ENCODE peak calls at places on chromosomes 4 and X, in seven cellular contexts. C is HCEC 1CT, M is left ventricle myocardium superior, W is NCI-H1105, H is retina, Z is HuH-7.5, Q is endothelial cell. T is an unnamed sample.

GRCh38 chr4:114563536-114564315 is 34.9 kb upstream of the UGT8 start:
- DNase-seq in C (no peak), M (no peak), W (no peak), H (no peak), Z (no peak), Q (no peak), T (peak)

GRCh38 chr4:6008092-6008551 is 10.1 kb downstream of the C4orf50 start:
- DNase-seq in C (no peak), M (no peak), W (no peak), H (no peak), Z (no peak), Q (peak), T (no peak)

GRCh38 chrX:111262086-111262485 is 8.2 kb downstream of the CAPN6 start:
- DNase-seq in C (no peak), M (no peak), W (no peak), H (no peak), Z (no peak), Q (no peak), T (no peak)

GRCh38 chr4:94798808-94799207 is 41.1 kb downstream of the BMPR1B start:
- DNase-seq in C (no peak), M (no peak), W (no peak), H (no peak), Z (no peak), Q (no peak), T (peak)

GRCh38 chr4:105025263-105026017 is 121.2 kb upstream of the TET2 start:
- DNase-seq in C (no peak), M (no peak), W (no peak), H (no peak), Z (no peak), Q (no peak), T (no peak)

GRCh38 chr4:3111461-3111860 is 37.0 kb downstream of the HTT start:
- DNase-seq in C (peak), M (no peak), W (no peak), H (no peak), Z (no peak), Q (peak), T (peak)

GRCh38 chr4:165210566-165210965 is 3.2 kb downstream of the KLHL2 start:
- DNase-seq in C (no peak), M (no peak), W (no peak), H (no peak), Z (no peak), Q (no peak), T (no peak)

GRCh38 chrX:50996930-50997329 is 86.4 kb downstream of the BMP15 start:
- DNase-seq in C (no peak), M (no peak), W (no peak), H (no peak), Z (no peak), Q (no peak), T (no peak)

GRCh38 chr4:26772096-26772495 is 88.5 kb upstream of the STIM2 start:
- DNase-seq in C (no peak), M (no peak), W (no peak), H (no peak), Z (no peak), Q (no peak), T (no peak)

GRCh38 chrX:10146350-10146749 is 10.4 kb upstream of the CLCN4 start:
- DNase-seq in C (no peak), M (no peak), W (no peak), H (no peak), Z (no peak), Q (no peak), T (no peak)

GRCh38 chr4:81564025-81564424 is 92.3 kb upstream of the RASGEF1B start:
- DNase-seq in C (no peak), M (no peak), W (no peak), H (no peak), Z (no peak), Q (no peak), T (no peak)

GRCh38 chr4:184389978-184390518 is 84.3 kb downstream of the IRF2 start:
- DNase-seq in C (no peak), M (no peak), W (no peak), H (peak), Z (no peak), Q (no peak), T (no peak)

GRCh38 chr4:138663883-138664282 is 351.7 kb upstream of the NOCT start:
- DNase-seq in C (no peak), M (no peak), W (no peak), H (no peak), Z (no peak), Q (no peak), T (no peak)

GRCh38 chr4:18214656-18215055 is 193.1 kb upstream of the LCORL start:
- DNase-seq in C (no peak), M (no peak), W (no peak), H (no peak), Z (no peak), Q (no peak), T (no peak)

GRCh38 chr4:108940086-108941033 is 177.5 kb upstream of the ETNPPL start:
- DNase-seq in C (no peak), M (no peak), W (no peak), H (no peak), Z (no peak), Q (no peak), T (no peak)